ENCODE peak calls at places on chromosomes 4 and X, in four cellular contexts. One of them, this sample, is unnamed.

GRCh38 chr4:156559346-156559745 is 412.3 kb downstream of the PDGFC start:
- DNase-seq in activated effector memory CD4-positive, alpha-beta T cell treated with Interleukin-2 at 50 U/mL for 16 hours: no peak
- DNase-seq in stimulated activated CD4-positive, alpha-beta T cell treated with anti-CD3 and anti-CD28 coated beads, Interleukin-1b, Interleukin-23, amount 100 ng/mL, for 4 hours: no peak
- DNase-seq in HT-29: peak
- DNase-seq in this sample: no peak

GRCh38 chr4:78766026-78766425 is 10.1 kb upstream of the BMP2K start:
- DNase-seq in activated effector memory CD4-positive, alpha-beta T cell treated with Interleukin-2 at 50 U/mL for 16 hours: no peak
- DNase-seq in stimulated activated CD4-positive, alpha-beta T cell treated with anti-CD3 and anti-CD28 coated beads, Interleukin-1b, Interleukin-23, amount 100 ng/mL, for 4 hours: no peak
- DNase-seq in HT-29: no peak
- DNase-seq in this sample: no peak

GRCh38 chrX:153551135-153551534 is 33.7 kb downstream of the ATP2B3 start:
- DNase-seq in activated effector memory CD4-positive, alpha-beta T cell treated with Interleukin-2 at 50 U/mL for 16 hours: no peak
- DNase-seq in stimulated activated CD4-positive, alpha-beta T cell treated with anti-CD3 and anti-CD28 coated beads, Interleukin-1b, Interleukin-23, amount 100 ng/mL, for 4 hours: no peak
- DNase-seq in HT-29: no peak
- DNase-seq in this sample: no peak

GRCh38 chrX:7147431-7147977 is at the start of gene STS:
- DNase-seq in activated effector memory CD4-positive, alpha-beta T cell treated with Interleukin-2 at 50 U/mL for 16 hours: peak
- DNase-seq in stimulated activated CD4-positive, alpha-beta T cell treated with anti-CD3 and anti-CD28 coated beads, Interleukin-1b, Interleukin-23, amount 100 ng/mL, for 4 hours: peak
- DNase-seq in HT-29: peak
- DNase-seq in this sample: peak

GRCh38 chrX:68018248-68019203 is 414.8 kb downstream of the OPHN1 start:
- DNase-seq in activated effector memory CD4-positive, alpha-beta T cell treated with Interleukin-2 at 50 U/mL for 16 hours: no peak
- DNase-seq in stimulated activated CD4-positive, alpha-beta T cell treated with anti-CD3 and anti-CD28 coated beads, Interleukin-1b, Interleukin-23, amount 100 ng/mL, for 4 hours: no peak
- DNase-seq in HT-29: peak
- DNase-seq in this sample: no peak

GRCh38 chrX:11239230-11239629 is 54.0 kb upstream of the AMELX start:
- DNase-seq in activated effector memory CD4-positive, alpha-beta T cell treated with Interleukin-2 at 50 U/mL for 16 hours: no peak
- DNase-seq in stimulated activated CD4-positive, alpha-beta T cell treated with anti-CD3 and anti-CD28 coated beads, Interleukin-1b, Interleukin-23, amount 100 ng/mL, for 4 hours: no peak
- DNase-seq in HT-29: peak
- DNase-seq in this sample: no peak

GRCh38 chr4:85482000-85482738 is 7.2 kb downstream of the ARHGAP24 start:
- DNase-seq in activated effector memory CD4-positive, alpha-beta T cell treated with Interleukin-2 at 50 U/mL for 16 hours: no peak
- DNase-seq in stimulated activated CD4-positive, alpha-beta T cell treated with anti-CD3 and anti-CD28 coated beads, Interleukin-1b, Interleukin-23, amount 100 ng/mL, for 4 hours: no peak
- DNase-seq in HT-29: no peak
- DNase-seq in this sample: no peak

GRCh38 chr4:186772936-186773335 is 49.3 kb upstream of the FAT1 start:
- DNase-seq in activated effector memory CD4-positive, alpha-beta T cell treated with Interleukin-2 at 50 U/mL for 16 hours: no peak
- DNase-seq in stimulated activated CD4-positive, alpha-beta T cell treated with anti-CD3 and anti-CD28 coated beads, Interleukin-1b, Interleukin-23, amount 100 ng/mL, for 4 hours: no peak
- DNase-seq in HT-29: no peak
- DNase-seq in this sample: no peak

GRCh38 chr4:3777033-3777390 is 10.8 kb downstream of the ADRA2C start:
- DNase-seq in activated effector memory CD4-positive, alpha-beta T cell treated with Interleukin-2 at 50 U/mL for 16 hours: no peak
- DNase-seq in stimulated activated CD4-positive, alpha-beta T cell treated with anti-CD3 and anti-CD28 coated beads, Interleukin-1b, Interleukin-23, amount 100 ng/mL, for 4 hours: no peak
- DNase-seq in HT-29: no peak
- DNase-seq in this sample: no peak

GRCh38 chr4:85684676-85685075 is 209.7 kb downstream of the ARHGAP24 start:
- DNase-seq in activated effector memory CD4-positive, alpha-beta T cell treated with Interleukin-2 at 50 U/mL for 16 hours: no peak
- DNase-seq in stimulated activated CD4-positive, alpha-beta T cell treated with anti-CD3 and anti-CD28 coated beads, Interleukin-1b, Interleukin-23, amount 100 ng/mL, for 4 hours: no peak
- DNase-seq in HT-29: no peak
- DNase-seq in this sample: no peak

GRCh38 chr4:153207561-153207960 is 3.3 kb downstream of the TRIM2 start:
- DNase-seq in activated effector memory CD4-positive, alpha-beta T cell treated with Interleukin-2 at 50 U/mL for 16 hours: no peak
- DNase-seq in stimulated activated CD4-positive, alpha-beta T cell treated with anti-CD3 and anti-CD28 coated beads, Interleukin-1b, Interleukin-23, amount 100 ng/mL, for 4 hours: no peak
- DNase-seq in HT-29: peak
- DNase-seq in this sample: no peak

GRCh38 chrX:106897259-106897658 is 5.9 kb downstream of the RIPPLY1 start:
- DNase-seq in activated effector memory CD4-positive, alpha-beta T cell treated with Interleukin-2 at 50 U/mL for 16 hours: no peak
- DNase-seq in stimulated activated CD4-positive, alpha-beta T cell treated with anti-CD3 and anti-CD28 coated beads, Interleukin-1b, Interleukin-23, amount 100 ng/mL, for 4 hours: no peak
- DNase-seq in HT-29: no peak
- DNase-seq in this sample: no peak

GRCh38 chr4:106717094-106717493 is 319.0 kb downstream of the DKK2 start:
- DNase-seq in activated effector memory CD4-positive, alpha-beta T cell treated with Interleukin-2 at 50 U/mL for 16 hours: no peak
- DNase-seq in stimulated activated CD4-positive, alpha-beta T cell treated with anti-CD3 and anti-CD28 coated beads, Interleukin-1b, Interleukin-23, amount 100 ng/mL, for 4 hours: no peak
- DNase-seq in HT-29: no peak
- DNase-seq in this sample: no peak

GRCh38 chr4:151744614-151745013 is 16.2 kb downstream of the GATB start:
- DNase-seq in activated effector memory CD4-positive, alpha-beta T cell treated with Interleukin-2 at 50 U/mL for 16 hours: no peak
- DNase-seq in stimulated activated CD4-positive, alpha-beta T cell treated with anti-CD3 and anti-CD28 coated beads, Interleukin-1b, Interleukin-23, amount 100 ng/mL, for 4 hours: no peak
- DNase-seq in HT-29: no peak
- DNase-seq in this sample: no peak

GRCh38 chr4:155787113-155787710 is 28.4 kb downstream of the GUCY1B1 start:
- DNase-seq in activated effector memory CD4-positive, alpha-beta T cell treated with Interleukin-2 at 50 U/mL for 16 hours: no peak
- DNase-seq in stimulated activated CD4-positive, alpha-beta T cell treated with anti-CD3 and anti-CD28 coated beads, Interleukin-1b, Interleukin-23, amount 100 ng/mL, for 4 hours: no peak
- DNase-seq in HT-29: peak
- DNase-seq in this sample: no peak

GRCh38 chrX:3815896-3816664 is 102.6 kb upstream of the PRKX start:
- DNase-seq in activated effector memory CD4-positive, alpha-beta T cell treated with Interleukin-2 at 50 U/mL for 16 hours: peak
- DNase-seq in stimulated activated CD4-positive, alpha-beta T cell treated with anti-CD3 and anti-CD28 coated beads, Interleukin-1b, Interleukin-23, amount 100 ng/mL, for 4 hours: peak
- DNase-seq in HT-29: peak
- DNase-seq in this sample: no peak

GRCh38 chr4:22264261-22264660 is 251.6 kb downstream of the ADGRA3 start:
- DNase-seq in activated effector memory CD4-positive, alpha-beta T cell treated with Interleukin-2 at 50 U/mL for 16 hours: no peak
- DNase-seq in stimulated activated CD4-positive, alpha-beta T cell treated with anti-CD3 and anti-CD28 coated beads, Interleukin-1b, Interleukin-23, amount 100 ng/mL, for 4 hours: no peak
- DNase-seq in HT-29: no peak
- DNase-seq in this sample: no peak

GRCh38 chr4:48372272-48372671 is 30.9 kb downstream of the SLAIN2 start:
- DNase-seq in activated effector memory CD4-positive, alpha-beta T cell treated with Interleukin-2 at 50 U/mL for 16 hours: no peak
- DNase-seq in stimulated activated CD4-positive, alpha-beta T cell treated with anti-CD3 and anti-CD28 coated beads, Interleukin-1b, Interleukin-23, amount 100 ng/mL, for 4 hours: no peak
- DNase-seq in HT-29: no peak
- DNase-seq in this sample: no peak

This sample was measured in activated T-helper 2 cell treated with anti-CD3 and anti-CD28 coated beads, Interferon-gamma antibody, Interleukin-2, Interleukin-4, amounts not matched to agents 10 μg/mL and 5 μg/mL and 100 μg/mL, durations not matched to agents 14 hours and 24 hours and 36 hours.